ENCODE peak calls at places on chromosomes 1 and 21, in nine cellular contexts. G is CD8-positive, alpha-beta T cell; E is left ventricle myocardium inferior; V is lower leg skin; Q is fibroblast of lung; W is heart left ventricle; Z is heart right ventricle; X is mucosa of descending colon; U is H9. C is an unnamed sample.

GRCh38 chr1:240344918-240345317 is 253.2 kb downstream of the FMN2 start:
- DNase-seq in X (no peak), W (no peak), Z (no peak), U (no peak), G (no peak), Q (peak; percentile 53), V (no peak), E (no peak), C (no peak)

GRCh38 chr1:205129447-205130029 is 7.8 kb upstream of the RBBP5 start:
- DNase-seq in W (no peak), X (no peak), Q (no peak), Z (no peak), E (no peak), G (no peak), U (no peak), V (no peak), C (no peak)

GRCh38 chr1:6884652-6885153 is 99.4 kb downstream of the CAMTA1 start:
- DNase-seq in W (no peak), U (no peak), V (no peak), E (no peak), Q (no peak), X (no peak), Z (no peak), G (no peak), C (no peak)

GRCh38 chr1:31482478-31483011 is 69.5 kb downstream of the SERINC2 start:
- DNase-seq in V (no peak), Z (no peak), X (no peak), Q (no peak), U (no peak), W (no peak), G (no peak), E (no peak), C (no peak)

GRCh38 chr1:8089535-8090228 is 63.6 kb upstream of the ERRFI1 start:
- DNase-seq in V (no peak), G (no peak), W (no peak), U (no peak), Q (peak; percentile 58), Z (no peak), X (no peak), E (no peak), C (no peak)

GRCh38 chr21:27532081-27532480 is 565.2 kb upstream of the ADAMTS5 start:
- DNase-seq in Q (peak; percentile 33), Z (no peak), U (no peak), G (no peak), E (no peak), W (no peak), V (no peak), X (no peak), C (no peak)

GRCh38 chr1:36922593-36923251 is 111.6 kb downstream of the GRIK3 start:
- DNase-seq in V (peak; percentile 63), Z (no peak), U (no peak), W (no peak), Q (no peak), E (no peak), G (no peak), X (no peak), C (peak; percentile 42)

GRCh38 chr1:36737767-36738166 is 255.1 kb upstream of the CSF3R start:
- DNase-seq in V (peak; percentile 59), U (peak; percentile 15), Z (no peak), G (no peak), Q (no peak), W (no peak), X (no peak), E (no peak), C (no peak)

GRCh38 chr1:29453502-29454240 is 217.3 kb downstream of the PTPRU start:
- DNase-seq in X (no peak), E (no peak), Q (peak; percentile 48), W (no peak), V (no peak), Z (no peak), U (peak; percentile 77), G (no peak), C (no peak)

GRCh38 chr1:201295861-201296260 is 12.6 kb downstream of the PKP1 start:
- DNase-seq in Q (peak; percentile 79), G (no peak), Z (no peak), V (no peak), U (no peak), W (no peak), X (no peak), E (no peak), C (no peak)

GRCh38 chr1:224201336-224201735 is 18.3 kb downstream of the DEGS1 start:
- DNase-seq in V (no peak), X (no peak), Z (no peak), W (no peak), G (no peak), Q (peak; percentile 14), E (no peak), U (no peak), C (no peak)

GRCh38 chr1:54501849-54502248 is 46.2 kb upstream of the ACOT11 start:
- DNase-seq in U (no peak), E (no peak), Q (no peak), Z (no peak), W (no peak), X (no peak), V (no peak), G (no peak), C (no peak)

GRCh38 chr1:11052839-11053757 is 6.1 kb upstream of the MASP2 start:
- DNase-seq in X (no peak), U (no peak), Q (no peak), G (no peak), Z (no peak), V (no peak), E (no peak), W (no peak), C (no peak)

GRCh38 chr21:42862774-42863503 is 16.4 kb downstream of the WDR4 start:
- DNase-seq in G (no peak), Q (no peak), V (no peak), Z (no peak), W (no peak), E (no peak), U (peak; percentile 69), X (no peak), C (no peak)

GRCh38 chr1:93749894-93750301 is 68.3 kb upstream of the BCAR3 start:
- DNase-seq in E (no peak), X (no peak), Z (no peak), V (no peak), Q (no peak), G (no peak), U (peak; percentile 58), W (no peak), C (no peak)
- TF ChIP-seq CTCF in E (no peak), X (no peak), Z (peak; percentile 23), V (no peak), Q (peak; percentile 24), G (no peak), U (peak; percentile 62), W (no peak), C (peak; percentile 18)

GRCh38 chr1:89780721-89781120 is 40.1 kb upstream of the LRRC8D start:
- DNase-seq in E (no peak), Q (peak; percentile 56), X (no peak), Z (no peak), V (no peak), U (no peak), G (no peak), W (no peak), C (no peak)
- TF ChIP-seq CTCF in E (peak; percentile 27), Q (peak; percentile 49), X (no peak), Z (peak; percentile 36), V (no peak), U (peak; percentile 39), G (peak; percentile 48), W (no peak), C (peak; percentile 56)

GRCh38 chr21:45923146-45923545 is 58.4 kb upstream of the COL6A1 start:
- DNase-seq in W (peak; percentile 79), V (peak; percentile 91), Z (peak; percentile 68), Q (peak; percentile 63), X (no peak), U (peak; percentile 80), G (peak; percentile 49), E (peak; percentile 74), C (peak; percentile 90)

GRCh38 chr21:45929477-45929876 is 52.1 kb upstream of the COL6A1 start:
- DNase-seq in E (no peak), W (peak; percentile 34), Z (no peak), U (no peak), X (no peak), Q (no peak), G (no peak), V (no peak), C (no peak)

GRCh38 chr21:45927851-45928850 is 53.4 kb upstream of the COL6A1 start:
- DNase-seq in W (peak; percentile 16), Z (no peak), Q (no peak), V (no peak), G (no peak), X (no peak), E (no peak), U (no peak), C (no peak)

GRCh38 chr21:45927032-45927431 is 54.5 kb upstream of the COL6A1 start:
- DNase-seq in Z (no peak), Q (no peak), V (no peak), G (no peak), E (no peak), W (no peak), U (no peak), X (no peak), C (no peak)

DNA sequence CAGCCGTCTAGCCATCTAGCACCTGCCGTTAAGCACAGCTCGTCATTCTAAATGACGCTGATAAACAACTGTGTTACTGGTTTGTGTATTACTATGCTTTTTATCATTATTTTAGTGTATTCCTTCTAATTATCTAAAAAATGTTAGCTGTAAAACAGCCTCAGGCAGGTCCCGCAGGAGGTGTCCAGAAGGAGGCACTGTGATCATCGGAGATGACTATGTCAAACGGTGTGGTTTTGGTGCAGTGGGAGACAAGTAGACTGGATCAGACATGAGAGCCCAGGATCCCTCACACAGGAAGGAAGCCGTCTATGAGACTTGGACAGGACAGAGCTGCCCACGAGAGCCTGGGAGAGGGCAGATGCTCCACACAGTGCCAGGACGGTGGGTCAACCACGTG is 55.3 kb upstream of the COL6A1 start:
- DNase-seq in G (no peak), W (no peak), Q (no peak), U (no peak), Z (no peak), X (no peak), V (no peak), E (no peak), C (no peak)
- TF ChIP-seq CTCF in G (no peak), W (no peak), Q (peak; percentile 12), U (peak; percentile 50), Z (peak; percentile 16), X (no peak), V (no peak), E (no peak), C (peak; percentile 18)

GRCh38 chr1:241465673-241466072 is 53.9 kb downstream of the FH start:
- DNase-seq in X (no peak), G (no peak), Z (no peak), V (no peak), E (no peak), Q (no peak), U (no peak), W (no peak), C (no peak)
- TF ChIP-seq CTCF in X (no peak), G (no peak), Z (no peak), V (no peak), E (no peak), Q (no peak), U (no peak), W (no peak), C (no peak)

DNA sequence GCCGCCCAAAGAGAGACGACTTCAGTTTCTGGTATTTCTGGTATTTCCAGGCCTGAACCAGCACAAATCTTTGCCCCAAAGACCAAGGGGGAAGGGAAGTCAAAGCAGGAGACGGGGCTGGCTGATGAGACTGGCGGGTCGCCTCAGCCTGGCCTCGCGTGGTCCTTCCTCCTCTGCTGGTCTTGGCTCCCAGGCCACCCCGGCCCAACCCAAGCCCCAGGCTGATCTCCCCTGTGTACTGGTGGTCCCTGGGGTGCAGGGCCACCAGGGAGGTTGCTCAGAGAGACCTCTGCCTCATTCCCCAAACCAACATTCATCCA is 19.9 kb downstream of the WNT4 start:
- DNase-seq in W (peak; percentile 16), U (no peak), V (no peak), Z (no peak), X (no peak), Q (no peak), E (no peak), G (no peak), C (no peak)
- TF ChIP-seq CTCF in W (no peak), U (no peak), V (no peak), Z (no peak), X (no peak), Q (no peak), E (no peak), G (no peak), C (no peak)